ENCODE peak calls at places on chromosomes 4 and X, in nine cellular contexts. O is upper lobe of right lung; A is transverse colon; T is CD8-positive, alpha-beta T cell; Y is HCT116; I is IMR-90; L is adipocyte; X is fibroblast of lung; W is SJSA1. D is an unnamed sample.

GRCh38 chr4:8000721-8001491 is 61.2 kb upstream of the AFAP1 start:
- DNase-seq in A (no peak), Y (no peak), T (no peak), L (no peak), W (no peak), I (no peak), O (no peak), X (no peak), D (no peak)

GRCh38 chrX:3806630-3807029 is 93.2 kb upstream of the PRKX start:
- DNase-seq in T (no peak), L (no peak), A (no peak), I (no peak), X (no peak), W (no peak), O (no peak), Y (no peak), D (no peak)

GRCh38 chr4:53322696-53323095 is 43.2 kb downstream of the SCFD2 start:
- DNase-seq in T (no peak), O (no peak), L (no peak), X (no peak), Y (no peak), W (no peak), A (no peak), I (no peak), D (no peak)

GRCh38 chr4:84451546-84451945 is 47.5 kb downstream of the NKX6-1 start:
- DNase-seq in A (no peak), Y (no peak), L (peak; percentile 8), T (no peak), O (no peak), X (peak; percentile 6), W (no peak), I (no peak), D (no peak)

GRCh38 chr4:69957209-69957608 is 8.3 kb downstream of the CSN2 start:
- DNase-seq in I (no peak), L (no peak), W (no peak), A (no peak), O (no peak), X (no peak), Y (no peak), T (no peak), D (no peak)

GRCh38 chrX:106451933-106452332 is 159.8 kb upstream of the RADX start:
- DNase-seq in A (no peak), I (no peak), W (no peak), L (no peak), X (no peak), T (no peak), Y (no peak), O (no peak), D (no peak)

GRCh38 chr4:7786517-7786916 is 153.1 kb downstream of the AFAP1 start:
- DNase-seq in L (no peak), T (no peak), O (no peak), A (no peak), W (no peak), Y (no peak), X (no peak), I (no peak), D (no peak)

GRCh38 chrX:18076434-18076833 is 144.3 kb downstream of the BEND2 start:
- DNase-seq in I (no peak), W (no peak), X (no peak), A (no peak), T (no peak), O (no peak), L (no peak), Y (no peak), D (no peak)

GRCh38 chr4:133802741-133803140 is 398.8 kb downstream of the PABPC4L start:
- DNase-seq in X (peak; percentile 70), I (peak; percentile 75), Y (no peak), L (peak; percentile 64), A (no peak), T (no peak), O (no peak), W (no peak), D (no peak)

GRCh38 chrX:76183289-76184057 is 10.6 kb downstream of the PBDC1 start:
- DNase-seq in L (peak; percentile 82), A (no peak), O (no peak), X (peak; percentile 93), I (peak; percentile 94), W (no peak), Y (no peak), T (no peak), D (no peak)

GRCh38 chr4:10584042-10584441 is 100.5 kb downstream of the CLNK start:
- DNase-seq in O (no peak), I (peak; percentile 87), A (peak; percentile 28), W (no peak), L (peak; percentile 46), T (no peak), Y (no peak), X (peak; percentile 81), D (no peak)

GRCh38 chrX:21638311-21638710 is 19.8 kb downstream of the KLHL34 start:
- DNase-seq in I (peak; percentile 86), X (peak; percentile 19), O (no peak), A (no peak), L (no peak), Y (no peak), W (no peak), T (no peak), D (no peak)

GRCh38 chrX:48864210-48864609 is 28.8 kb upstream of the PCSK1N start:
- DNase-seq in O (no peak), L (no peak), Y (no peak), X (peak; percentile 39), A (no peak), T (no peak), I (peak; percentile 62), W (no peak), D (no peak)

GRCh38 chr4:86898562-86898961 is 6.3 kb upstream of the C4orf36 start:
- DNase-seq in O (no peak), L (no peak), W (no peak), I (peak; percentile 17), A (no peak), Y (no peak), X (no peak), T (no peak), D (no peak)

DNA sequence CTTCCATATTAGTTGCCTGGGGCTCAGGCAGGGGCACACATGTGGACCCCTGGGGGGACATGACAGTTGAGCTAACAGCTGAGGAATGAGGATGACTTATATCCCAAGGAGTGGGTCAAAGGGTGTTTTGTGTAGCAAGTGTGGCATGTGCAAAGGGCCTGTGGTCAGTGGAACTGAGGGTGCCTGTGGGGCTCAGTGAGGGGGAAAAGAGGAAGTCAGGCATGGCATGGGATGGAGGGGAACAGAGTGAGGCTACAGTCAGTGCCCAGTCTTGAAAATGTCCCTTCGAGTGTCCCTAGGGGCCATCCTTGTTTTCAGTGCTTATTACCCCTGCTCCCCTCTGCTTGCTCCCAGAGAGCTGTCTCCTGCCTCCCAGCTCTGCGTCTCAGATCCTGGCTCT is 64.3 kb upstream of the CD99 start:
- DNase-seq in Y (no peak), T (peak; percentile 31), O (no peak), A (no peak), W (no peak), I (no peak), X (no peak), L (no peak), D (no peak)
- H3K36me3 ChIP-seq in Y (no peaks in the 10 kb centered on the region), T (no peaks in the 10 kb centered on the region), O (peaks cover 47% of the 10 kb centered on the region), A (peaks cover 13% of the 10 kb centered on the region), W (peaks cover 8% of the 10 kb centered on the region), I (peaks cover 7% of the 10 kb centered on the region), X (peaks cover 2% of the 10 kb centered on the region), L (peaks cover 24% of the 10 kb centered on the region), D (no peaks in the 10 kb centered on the region)

GRCh38 chr4:174934360-174934759 is 16.2 kb downstream of the ADAM29 start:
- DNase-seq in T (no peak), X (no peak), I (no peak), O (no peak), Y (no peak), L (no peak), W (no peak), A (no peak), D (no peak)

GRCh38 chr4:174935607-174936006 is 17.4 kb downstream of the ADAM29 start:
- DNase-seq in X (no peak), O (no peak), I (no peak), A (no peak), W (no peak), T (no peak), Y (no peak), L (no peak), D (no peak)

GRCh38 chr4:174940002-174940401 is 21.8 kb downstream of the ADAM29 start:
- DNase-seq in L (no peak), I (no peak), Y (no peak), X (no peak), A (no peak), O (no peak), T (no peak), W (no peak), D (no peak)
- H3K9me3 ChIP-seq in L (no peaks in the 10 kb centered on the region), I (peaks cover 5% of the 10 kb centered on the region), Y (no peaks in the 10 kb centered on the region), X (no peaks in the 10 kb centered on the region), A (no peaks in the 10 kb centered on the region), O (no peaks in the 10 kb centered on the region), T (no peaks in the 10 kb centered on the region), W (no peaks in the 10 kb centered on the region), D (no peaks in the 10 kb centered on the region)

GRCh38 chrX:110396777-110397176 is 38.1 kb downstream of the RTL9 start:
- DNase-seq in I (no peak), A (no peak), L (no peak), Y (no peak), T (no peak), X (no peak), O (no peak), W (no peak), D (no peak)

GRCh38 chrX:110395877-110396276 is 37.2 kb downstream of the RTL9 start:
- DNase-seq in T (no peak), I (no peak), Y (no peak), W (no peak), L (no peak), X (no peak), O (no peak), A (no peak), D (no peak)

GRCh38 chrX:110397353-110397752 is 38.7 kb downstream of the RTL9 start:
- DNase-seq in I (no peak), L (no peak), X (no peak), W (no peak), T (no peak), A (no peak), Y (no peak), O (no peak), D (no peak)

GRCh38 chrX:110397904-110398303 is 39.3 kb downstream of the RTL9 start:
- DNase-seq in I (no peak), A (no peak), L (no peak), T (no peak), O (no peak), X (no peak), W (no peak), Y (no peak), D (no peak)

GRCh38 chrX:110394653-110395052 is 36.0 kb downstream of the RTL9 start:
- DNase-seq in X (peak; percentile 77), Y (no peak), L (peak; percentile 44), I (peak; percentile 86), T (no peak), W (no peak), A (no peak), O (no peak), D (no peak)
- H3K27me3 ChIP-seq in X (no peaks in the 10 kb centered on the region), Y (no peaks in the 10 kb centered on the region), L (peaks cover 29% of the 10 kb centered on the region), I (peaks cover 2% of the 10 kb centered on the region), T (no peaks in the 10 kb centered on the region), W (no peaks in the 10 kb centered on the region), A (no peaks in the 10 kb centered on the region), O (no peaks in the 10 kb centered on the region), D (no peaks in the 10 kb centered on the region)

DNA sequence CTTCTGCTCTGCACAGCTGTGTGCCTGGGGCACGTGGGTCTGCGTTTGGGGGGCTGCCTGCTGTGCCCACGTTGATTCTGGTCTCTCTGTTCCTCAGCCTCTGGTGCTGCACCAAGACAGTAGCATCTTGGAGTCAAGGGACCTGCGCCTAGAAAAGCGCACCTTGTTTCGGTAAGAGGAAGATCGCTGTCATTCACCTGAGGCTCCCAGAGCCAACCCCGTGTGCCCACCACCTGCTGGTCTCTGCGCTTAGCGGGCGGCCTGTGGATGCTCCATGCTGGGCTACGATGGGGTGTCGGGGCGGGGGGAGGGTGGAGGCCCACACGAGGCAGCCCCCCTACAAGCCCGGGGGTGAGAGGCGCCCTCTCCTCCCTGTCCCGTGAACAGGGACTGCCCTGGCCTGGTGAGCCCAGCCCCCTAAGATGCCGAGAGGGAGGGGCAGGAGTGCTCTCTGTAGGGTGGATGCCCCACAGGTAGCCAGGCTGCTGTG is 18.9 kb upstream of the HGFAC start:
- DNase-seq in Y (no peak), W (no peak), X (no peak), A (no peak), O (no peak), L (no peak), T (no peak), I (no peak), D (peak; percentile 3)
- H3K36me3 ChIP-seq in Y (no peaks in the 10 kb centered on the region), W (peaks cover 62% of the 10 kb centered on the region), X (no peaks in the 10 kb centered on the region), A (peaks cover 1% of the 10 kb centered on the region), O (peaks cover 66% of the 10 kb centered on the region), L (peaks cover 3% of the 10 kb centered on the region), T (no peaks in the 10 kb centered on the region), I (peaks cover 22% of the 10 kb centered on the region), D (peaks cover 59% of the 10 kb centered on the region)

D was measured in psoas muscle.